ENCODE peak calls at places on chromosomes 4 and X, in four cellular contexts. Y is suprapubic skin, H is coronary artery, G is choroid plexus epithelial cell. C is an unnamed sample.

GRCh38 chrX:17361620-17362019 is 13.4 kb upstream of the NHS start:
- DNase-seq in G (peak; percentile 2), Y (no peak), H (no peak), C (peak; percentile 39)

GRCh38 chrX:2924151-2924550 is 5.0 kb downstream of the ARSD start:
- DNase-seq in H (no peak), G (no peak), Y (no peak), C (no peak)

GRCh38 chr4:175091649-175092048 is 173.5 kb downstream of the ADAM29 start:
- DNase-seq in G (no peak), H (no peak), Y (no peak), C (no peak)

GRCh38 chrX:46573331-46573895 is at the start of gene CHST7:
- DNase-seq in H (peak; percentile 82), Y (peak; percentile 74), G (peak; percentile 67), C (peak; percentile 78)

GRCh38 chr4:66736593-66736992 is 808.7 kb downstream of the CENPC start:
- DNase-seq in Y (no peak), G (no peak), H (no peak), C (no peak)

GRCh38 chr4:71206763-71207162 is 132.1 kb upstream of the SLC4A4 start:
- DNase-seq in Y (no peak), H (no peak), G (peak; percentile 49), C (no peak)

GRCh38 chr4:10157478-10158354 is 41.1 kb upstream of the WDR1 start:
- DNase-seq in G (peak; percentile 88), H (no peak), Y (no peak), C (peak; percentile 46)

GRCh38 chrX:44462851-44463250 is 79.8 kb downstream of the FUNDC1 start:
- DNase-seq in H (no peak), Y (no peak), G (peak; percentile 10), C (no peak)

DNA sequence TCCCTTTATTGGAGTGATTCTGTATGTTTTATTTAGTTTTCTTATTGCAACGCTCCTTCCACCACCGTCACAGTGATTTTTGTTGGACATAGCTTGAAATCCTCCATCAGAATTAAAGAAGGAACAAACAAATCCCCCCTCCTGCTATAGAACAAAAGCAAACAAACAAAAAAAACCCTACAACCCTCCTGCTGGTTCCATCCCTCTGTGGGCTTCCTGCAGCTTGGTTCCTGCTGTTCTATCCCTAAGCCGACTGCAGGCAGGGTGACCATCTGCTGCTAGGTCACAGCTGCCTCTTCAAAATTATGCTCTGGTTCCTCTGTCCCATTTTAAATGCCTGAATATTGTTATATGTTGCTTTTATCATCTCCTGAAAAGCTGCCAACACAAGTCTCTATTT is 116.8 kb upstream of the AGA start:
- DNase-seq in Y (no peak), G (no peak), H (no peak), C (no peak)
- H3K4me3 ChIP-seq in Y (no peak overlapping the region), G (no peak overlapping the region), H (no peak overlapping the region), C (no peak overlapping the region)

DNA sequence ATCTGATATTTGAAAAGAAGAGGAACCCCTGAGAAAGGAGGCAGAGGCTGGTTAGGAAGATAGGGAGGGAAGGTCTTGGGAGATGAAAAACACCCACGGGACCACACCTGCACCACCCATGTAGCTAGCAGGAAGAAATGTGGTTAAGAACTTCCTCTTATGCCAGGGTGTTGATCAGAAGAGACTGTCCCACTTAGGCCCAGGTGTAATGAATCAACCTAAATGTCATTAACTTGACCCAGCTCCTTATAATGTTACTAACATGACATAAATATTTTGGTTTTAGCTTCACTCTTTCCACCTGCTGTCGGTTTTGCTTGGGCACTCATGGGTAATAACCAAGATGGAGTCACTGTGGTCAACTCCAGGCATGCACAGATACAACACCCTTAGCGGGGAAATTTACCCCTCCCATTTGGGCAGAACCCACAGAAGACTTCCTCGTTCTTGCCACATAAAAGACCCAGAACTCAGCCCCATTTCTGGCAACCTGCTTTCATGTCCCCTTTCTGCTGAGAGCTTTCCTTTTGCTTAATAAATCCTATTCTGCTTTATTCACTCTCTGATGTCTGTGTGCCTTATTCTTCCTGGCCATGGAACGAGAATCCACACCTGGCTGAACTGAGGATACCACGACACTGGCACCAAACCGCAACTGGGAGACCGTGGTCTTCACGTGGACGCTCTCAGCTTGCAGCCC is 46.8 kb downstream of the ZNF141 start:
- DNase-seq in Y (no peak), G (no peak), H (no peak), C (no peak)
- H3K4me3 ChIP-seq in Y (no peak overlapping the region), G (no peak overlapping the region), H (no peak overlapping the region), C (no peak overlapping the region)

GRCh38 chrX:23782863-23783568 is at the start of gene SAT1:
- DNase-seq in G (peak; percentile 95), Y (peak; percentile 97), H (peak; percentile 95), C (peak; percentile 98)

GRCh38 chrX:23785564-23785963 is 2.6 kb downstream of the SAT1 start:
- DNase-seq in G (peak; percentile 12), Y (no peak), H (no peak), C (no peak)

GRCh38 chrX:23784487-23785301 is 1.7 kb downstream of the SAT1 start:
- DNase-seq in Y (no peak), G (peak; percentile 89), H (no peak), C (no peak)

GRCh38 chrX:23783569-23784486 is 855 bp downstream of the SAT1 start:
- DNase-seq in G (peak; percentile 24), Y (no peak), H (no peak), C (no peak)

GRCh38 chrX:23782455-23782854 is 518 bp upstream of the SAT1 start:
- DNase-seq in G (peak; percentile 38), H (no peak), Y (no peak), C (no peak)
- H3K4me3 ChIP-seq in G (peak overlapping the region; percentile 28), H (peak overlapping the region; percentile 44), Y (peak overlapping the region; percentile 64), C (peak overlapping the region; percentile 69)

DNA sequence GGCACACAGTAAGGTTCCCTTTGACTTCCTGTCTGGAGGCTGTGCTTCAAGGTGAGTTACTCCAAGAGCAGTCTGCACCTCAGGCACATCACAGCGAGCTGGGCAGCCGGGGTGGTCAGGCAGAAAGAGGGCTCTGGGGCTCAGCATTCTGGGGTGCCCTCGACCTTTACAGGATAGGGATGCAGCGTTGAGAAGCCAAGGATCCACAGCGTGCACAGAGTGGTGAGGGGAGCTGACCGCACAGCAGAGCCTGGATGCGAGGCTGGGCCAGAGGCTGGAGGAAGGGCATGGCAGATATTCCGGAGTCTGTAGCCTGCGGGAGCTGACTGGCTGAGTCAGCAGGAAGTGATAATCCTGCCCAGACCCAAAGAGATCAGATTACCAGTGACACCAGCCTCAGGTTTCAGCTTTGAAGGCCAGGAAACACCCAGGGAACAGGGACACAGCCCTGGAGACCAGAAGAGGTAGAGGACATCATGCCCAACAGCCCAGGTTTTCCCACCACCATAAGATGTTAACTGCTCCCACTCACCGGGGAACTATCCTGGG is 38.4 kb upstream of the PDLIM3 start:
- DNase-seq in G (peak; percentile 79), H (no peak), Y (no peak), C (peak; percentile 16)
- H3K4me3 ChIP-seq in G (peak overlapping the region; percentile 8), H (no peak overlapping the region), Y (no peak overlapping the region), C (no peak overlapping the region)

DNA sequence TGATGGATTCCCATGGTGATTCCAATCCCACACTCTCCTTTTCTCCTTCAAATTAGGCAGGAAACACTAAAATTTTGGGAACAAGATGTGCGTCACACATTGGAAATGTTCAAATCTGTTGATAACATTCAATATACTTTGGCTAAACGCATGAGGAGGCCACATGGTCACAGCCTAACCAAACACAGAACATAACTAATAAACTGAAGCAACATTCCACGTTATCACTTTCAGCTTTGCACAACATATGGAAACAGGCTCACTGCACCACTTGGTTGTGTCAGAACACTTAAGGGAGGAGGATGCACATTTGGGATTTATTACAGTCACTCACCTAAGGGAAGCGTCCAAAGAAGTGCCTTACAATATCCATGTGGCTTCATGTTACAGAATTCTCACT is 4.7 kb downstream of the SH3RF1 start:
- DNase-seq in Y (no peak), G (no peak), H (no peak), C (no peak)
- H3K4me3 ChIP-seq in Y (no peak overlapping the region), G (no peak overlapping the region), H (no peak overlapping the region), C (no peak overlapping the region)